ENCODE peak calls at places on chromosome 2, in ten cellular contexts. F, Z, N, X, I, M, V, L, C and H are unnamed samples.

GRCh38 chr2:133506962-133507361 is 61.3 kb downstream of the NCKAP5 start:
- DNase-seq in F (no peak), Z (no peak), N (no peak), X (peak; percentile 27), I (no peak), M (no peak), V (no peak), L (no peak), C (no peak), H (no peak)

GRCh38 chr2:205496777-205497176 is 185.5 kb upstream of the NRP2 start:
- DNase-seq in F (no peak), Z (no peak), N (no peak), X (no peak), I (no peak), M (no peak), V (no peak), L (no peak), C (no peak), H (no peak)

GRCh38 chr2:98560256-98560771 is 48.0 kb downstream of the COA5 start:
- DNase-seq in F (no peak), Z (no peak), N (peak; percentile 88), X (peak; percentile 82), I (peak; percentile 2), M (no peak), V (no peak), L (peak; percentile 9), C (peak; percentile 46), H (no peak)

GRCh38 chr2:157261199-157261782 is 3.8 kb downstream of the GALNT5 start:
- DNase-seq in F (peak; percentile 89), Z (no peak), N (no peak), X (no peak), I (no peak), M (peak; percentile 55), V (peak; percentile 58), L (peak; percentile 88), C (no peak), H (no peak)

GRCh38 chr2:216727346-216728122 is 32.2 kb upstream of the IGFBP5 start:
- DNase-seq in F (no peak), Z (no peak), N (no peak), X (no peak), I (no peak), M (no peak), V (no peak), L (no peak), C (no peak), H (no peak)

GRCh38 chr2:107775171-107775570 is 51.5 kb upstream of the RGPD4 start:
- DNase-seq in F (no peak), Z (no peak), N (no peak), X (no peak), I (no peak), M (no peak), V (no peak), L (no peak), C (no peak), H (no peak)

GRCh38 chr2:222257645-222258044 is 41.2 kb downstream of the PAX3 start:
- DNase-seq in F (no peak), Z (no peak), N (no peak), X (no peak), I (no peak), M (no peak), V (no peak), L (no peak), C (no peak), H (no peak)

GRCh38 chr2:33091541-33092123 is 144.9 kb downstream of the LTBP1 start:
- DNase-seq in F (no peak), Z (no peak), N (no peak), X (no peak), I (no peak), M (no peak), V (no peak), L (no peak), C (no peak), H (no peak)

DNA sequence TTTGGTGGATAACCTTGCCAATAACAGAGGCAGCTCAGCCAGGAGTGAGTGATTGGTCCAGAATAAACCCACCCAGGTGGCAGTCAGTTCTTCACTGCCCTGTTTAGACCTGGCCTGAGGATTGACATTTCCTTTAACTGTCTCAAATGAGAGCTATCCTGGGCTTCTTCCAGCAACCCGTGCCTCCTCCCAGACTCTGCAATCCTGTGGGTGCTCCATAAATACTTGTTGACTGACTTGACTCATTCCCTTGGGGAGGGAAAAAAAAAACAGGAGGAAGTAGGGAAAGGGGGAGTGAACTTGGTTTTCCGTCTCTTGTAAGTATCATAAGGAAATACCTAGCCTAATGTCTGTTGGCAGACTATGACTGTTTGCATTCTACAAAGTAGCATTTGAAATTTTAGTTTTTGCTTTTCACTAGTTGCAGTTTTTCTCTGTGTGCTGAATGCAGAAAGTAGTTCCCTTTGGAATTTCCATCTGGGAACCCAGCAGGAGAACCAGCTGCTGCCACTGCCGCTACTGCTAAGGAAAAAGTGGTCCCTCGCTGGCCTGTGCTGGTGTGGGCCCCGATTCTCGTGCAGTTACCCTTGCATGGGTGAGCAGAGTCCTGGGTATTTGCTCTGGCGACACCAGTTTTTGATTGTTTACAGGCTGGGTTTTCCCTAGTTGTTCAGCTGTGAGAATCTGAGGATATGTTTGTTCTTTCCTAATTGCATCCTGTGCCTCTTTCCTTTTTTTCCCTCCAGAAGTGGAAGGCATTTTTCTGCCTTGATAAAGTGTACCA is 78.9 kb downstream of the TGOLN2 start:
- DNase-seq in F (peak; percentile 29), Z (peak; percentile 13), N (no peak), X (no peak), I (peak; percentile 72), M (no peak), V (no peak), L (peak; percentile 57), C (no peak), H (peak; percentile 59)
- H3K27ac ChIP-seq in F (peak overlapping the region; percentile 23), Z (peak overlapping the region; percentile 25), N (peak overlapping the region; percentile 75), X (peak overlapping the region; percentile 80), I (peak overlapping the region; percentile 6), M (no peak overlapping the region), V (peak overlapping the region; percentile 63), L (peak overlapping the region; percentile 30), C (peak overlapping the region; percentile 50), H (peak overlapping the region; percentile 80)

GRCh38 chr2:48588745-48589144 is 28.9 kb upstream of the GTF2A1L start:
- DNase-seq in F (no peak), Z (no peak), N (no peak), X (no peak), I (no peak), M (no peak), V (no peak), L (no peak), C (no peak), H (no peak)

GRCh38 chr2:48589170-48589767 is 28.4 kb upstream of the GTF2A1L start:
- DNase-seq in F (peak; percentile 28), Z (peak; percentile 53), N (peak; percentile 76), X (no peak), I (peak; percentile 72), M (no peak), V (no peak), L (peak; percentile 54), C (peak; percentile 47), H (no peak)

GRCh38 chr2:48586433-48586832 is 31.2 kb upstream of the GTF2A1L start:
- DNase-seq in F (no peak), Z (no peak), N (peak; percentile 17), X (no peak), I (no peak), M (no peak), V (no peak), L (no peak), C (no peak), H (no peak)

GRCh38 chr2:48587560-48587959 is 30.1 kb upstream of the GTF2A1L start:
- DNase-seq in F (no peak), Z (no peak), N (peak; percentile 42), X (no peak), I (no peak), M (no peak), V (no peak), L (no peak), C (no peak), H (no peak)

DNA sequence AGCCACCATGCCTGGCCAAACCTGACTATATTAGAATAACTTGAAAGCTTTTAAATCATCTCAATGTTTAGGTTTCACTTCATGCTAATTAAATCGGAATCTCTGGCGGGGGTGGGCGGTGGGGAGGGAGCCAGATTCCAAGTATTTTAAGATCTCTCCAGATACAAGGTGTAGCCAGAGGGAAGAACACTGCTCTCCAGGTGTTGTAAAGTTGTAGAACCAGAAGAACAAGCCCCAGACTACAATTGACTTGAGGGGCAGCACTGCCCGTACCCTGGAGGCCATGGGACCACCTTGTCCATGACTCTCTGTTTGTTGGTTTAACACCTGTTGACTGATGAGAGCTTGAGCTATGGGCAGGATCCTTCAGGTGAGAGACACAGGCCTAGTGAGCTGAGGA is 33.1 kb upstream of the GTF2A1L start:
- DNase-seq in F (no peak), Z (no peak), N (no peak), X (no peak), I (no peak), M (no peak), V (no peak), L (no peak), C (no peak), H (no peak)
- TF ChIP-seq POLR2A in F (no peak), Z (no peak), N (no peak), X (no peak), I (no peak), M (no peak), V (no peak), L (no peak), C (no peak), H (no peak)

GRCh38 chr2:200509608-200510433 is at the start of gene KCTD18:
- DNase-seq in F (peak; percentile 46), Z (peak; percentile 92), N (peak; percentile 93), X (peak; percentile 96), I (peak; percentile 86), M (peak; percentile 95), V (peak; percentile 92), L (peak; percentile 85), C (peak; percentile 95), H (peak; percentile 93)

GRCh38 chr2:200515155-200515554 is 5.3 kb upstream of the KCTD18 start:
- DNase-seq in F (no peak), Z (no peak), N (no peak), X (no peak), I (no peak), M (no peak), V (no peak), L (no peak), C (no peak), H (no peak)

GRCh38 chr2:200507179-200507578 is 2.7 kb downstream of the KCTD18 start:
- DNase-seq in F (no peak), Z (no peak), N (no peak), X (no peak), I (no peak), M (no peak), V (no peak), L (no peak), C (no peak), H (no peak)

GRCh38 chr2:200506679-200507078 is 3.2 kb downstream of the KCTD18 start:
- DNase-seq in F (no peak), Z (no peak), N (no peak), X (no peak), I (no peak), M (no peak), V (no peak), L (no peak), C (no peak), H (no peak)

DNA sequence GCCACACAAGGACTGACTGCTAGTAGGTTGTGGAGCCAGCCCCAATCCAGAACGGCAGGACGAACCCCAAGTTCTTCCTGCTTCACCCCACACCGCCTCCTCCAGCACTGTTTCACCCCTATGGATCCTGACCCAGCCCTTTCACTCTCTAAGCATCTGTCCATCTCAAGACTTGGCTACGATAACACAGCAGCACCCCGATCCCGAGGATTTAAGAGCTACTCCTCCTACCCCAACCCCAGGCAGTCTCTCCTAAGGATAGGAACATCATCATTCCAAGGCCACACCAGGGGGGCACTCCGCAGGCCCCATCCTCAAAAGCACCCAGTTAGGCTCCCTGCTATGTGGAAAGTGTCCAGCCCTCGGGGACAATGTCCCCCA is 651 bp downstream of the KCTD18 start:
- DNase-seq in F (no peak), Z (no peak), N (no peak), X (no peak), I (no peak), M (no peak), V (no peak), L (peak; percentile 20), C (no peak), H (no peak)
- H3K27ac ChIP-seq in F (peak overlapping the region; percentile 69), Z (no peak overlapping the region), N (peak overlapping the region; percentile 79), X (peak overlapping the region; percentile 86), I (peak overlapping the region; percentile 23), M (peak overlapping the region; percentile 83), V (peak overlapping the region; percentile 78), L (peak overlapping the region; percentile 99), C (peak overlapping the region; percentile 70), H (peak overlapping the region; percentile 93)

DNA sequence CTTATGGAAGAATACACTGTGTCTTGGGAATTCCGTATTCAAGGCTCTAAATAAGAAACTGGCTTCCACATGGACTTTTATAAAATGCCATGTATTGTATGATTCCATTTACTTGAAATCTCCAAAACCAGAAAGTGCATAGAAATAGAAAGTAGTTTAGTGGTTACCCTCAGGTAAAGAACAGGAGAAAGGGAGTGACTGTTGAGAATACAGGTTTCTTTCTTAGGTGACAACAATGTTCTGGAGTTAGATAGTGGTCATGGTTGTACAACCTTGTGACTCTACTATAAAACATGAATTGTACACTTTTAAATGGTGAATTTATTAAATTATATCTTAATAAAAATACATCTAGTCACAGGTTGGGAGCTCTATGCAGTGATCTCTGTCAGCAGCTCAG is 481.8 kb downstream of the SPAG16 start:
- DNase-seq in F (no peak), Z (no peak), N (no peak), X (no peak), I (no peak), M (no peak), V (no peak), L (no peak), C (no peak), H (no peak)
- TF ChIP-seq POLR2A in F (no peak), Z (no peak), N (no peak), X (no peak), I (no peak), M (no peak), V (no peak), L (no peak), C (no peak), H (no peak)